ENCODE peak calls at places on chromosome 9, in eight cellular contexts. T is stomach, J is thyroid gland, K is HFFc6, Q is cardiac muscle cell, P is upper lobe of left lung, O is brain microvascular endothelial cell, U is heart right ventricle. C is an unnamed sample.

GRCh38 chr9:69812068-69813000 is 8.3 kb upstream of the CFAP95 start:
- DNase-seq in T (no peak), J (no peak), K (no peak), Q (no peak), P (no peak), O (no peak), U (no peak), C (no peak)

GRCh38 chr9:96419691-96419969 is 1.5 kb upstream of the ZNF367 start:
- DNase-seq in T (no peak), J (no peak), K (no peak), Q (no peak), P (no peak), O (no peak), U (no peak), C (no peak)

GRCh38 chr9:24041294-24041693 is 215.3 kb upstream of the ELAVL2 start:
- DNase-seq in T (no peak), J (no peak), K (no peak), Q (no peak), P (no peak), O (no peak), U (no peak), C (no peak)

GRCh38 chr9:120965344-120966004 is 38.9 kb upstream of the TRAF1 start:
- DNase-seq in T (no peak), J (peak), K (no peak), Q (peak), P (no peak), O (no peak), U (no peak), C (no peak)

GRCh38 chr9:96071245-96072124 is 196.0 kb downstream of the ERCC6L2 start:
- DNase-seq in T (no peak), J (peak), K (peak), Q (peak), P (no peak), O (peak), U (no peak), C (no peak)

GRCh38 chr9:24516463-24516862 is 29.2 kb downstream of the IZUMO3 start:
- DNase-seq in T (no peak), J (no peak), K (no peak), Q (no peak), P (no peak), O (no peak), U (no peak), C (no peak)

GRCh38 chr9:128146591-128147120 is 2.6 kb upstream of the LCN2 start:
- DNase-seq in T (no peak), J (no peak), K (no peak), Q (no peak), P (no peak), O (no peak), U (no peak), C (no peak)

GRCh38 chr9:123482295-123482970 is 126.4 kb downstream of the CRB2 start:
- DNase-seq in T (no peak), J (no peak), K (no peak), Q (no peak), P (no peak), O (no peak), U (no peak), C (no peak)

GRCh38 chr9:131270171-131271015 is 5.9 kb downstream of the FAM78A start:
- DNase-seq in T (peak), J (peak), K (no peak), Q (no peak), P (peak), O (no peak), U (peak), C (no peak)

GRCh38 chr9:87878930-87879603 is 3.6 kb upstream of the SPATA31E1 start:
- DNase-seq in T (no peak), J (no peak), K (peak), Q (no peak), P (no peak), O (peak), U (no peak), C (no peak)

GRCh38 chr9:130943780-130944179 is 4.7 kb upstream of the FIBCD1 start:
- DNase-seq in T (no peak), J (no peak), K (no peak), Q (no peak), P (no peak), O (no peak), U (no peak), C (no peak)

GRCh38 chr9:110429453-110429852 is 91.8 kb upstream of the TXNDC8 start:
- DNase-seq in T (no peak), J (no peak), K (no peak), Q (no peak), P (no peak), O (no peak), U (no peak), C (no peak)
- TF ChIP-seq CTCF in T (no peak), J (no peak), K (peak), Q (peak), P (no peak), O (peak), U (no peak), C (no peak)

DNA sequence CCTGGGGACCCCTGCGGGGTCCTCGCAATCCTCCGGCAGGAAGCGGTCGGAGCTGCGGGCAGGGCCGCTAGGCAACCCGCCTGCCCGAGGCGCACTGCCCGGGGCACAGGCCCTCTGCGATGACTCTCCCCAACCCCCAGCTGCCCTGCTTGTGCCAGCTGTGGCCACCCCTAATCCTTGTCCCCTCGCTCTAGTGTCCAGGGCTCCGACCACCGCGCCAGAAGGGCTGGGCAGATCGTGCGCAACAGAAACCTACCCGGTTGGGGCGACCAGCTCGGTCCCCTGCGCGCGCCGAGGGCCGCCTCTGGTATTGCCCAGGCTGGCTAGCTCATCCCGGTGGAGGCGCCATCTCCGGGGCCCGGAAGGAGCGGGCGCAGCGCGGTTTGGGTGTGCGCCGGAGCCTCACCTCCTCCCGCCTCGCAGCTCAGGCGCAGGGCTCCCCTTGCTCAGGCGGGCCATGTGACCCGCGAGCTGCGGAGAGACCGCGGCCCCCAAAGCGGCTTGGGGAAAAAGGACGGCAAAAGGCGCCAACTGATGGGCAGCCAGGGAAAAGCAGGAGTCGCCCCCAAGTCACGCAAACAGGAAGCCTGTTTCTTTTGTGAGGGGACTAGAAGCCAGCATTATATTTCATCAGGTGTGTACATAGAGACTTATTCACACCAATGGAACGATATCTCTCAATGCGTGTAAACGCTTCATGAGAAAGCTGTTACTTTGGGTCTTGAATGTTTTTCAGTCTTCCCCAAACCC is 46.8 kb upstream of the RNF20 start:
- DNase-seq in T (peak), J (peak), K (peak), Q (peak), P (peak), O (no peak), U (peak), C (no peak)
- TF ChIP-seq CTCF in T (no peak), J (no peak), K (peak), Q (peak), P (no peak), O (peak), U (peak), C (no peak)

GRCh38 chr9:72844440-72844768 is 108.4 kb downstream of the ALDH1A1 start:
- DNase-seq in T (no peak), J (no peak), K (no peak), Q (no peak), P (no peak), O (no peak), U (no peak), C (no peak)

GRCh38 chr9:72839140-72839539 is 113.7 kb downstream of the ALDH1A1 start:
- DNase-seq in T (no peak), J (no peak), K (no peak), Q (no peak), P (no peak), O (no peak), U (no peak), C (no peak)

GRCh38 chr9:72843525-72844439 is 109.1 kb downstream of the ALDH1A1 start:
- DNase-seq in T (no peak), J (no peak), K (no peak), Q (no peak), P (no peak), O (no peak), U (no peak), C (no peak)
- TF ChIP-seq CTCF in T (no peak), J (no peak), K (peak), Q (peak), P (no peak), O (peak), U (no peak), C (no peak)

DNA sequence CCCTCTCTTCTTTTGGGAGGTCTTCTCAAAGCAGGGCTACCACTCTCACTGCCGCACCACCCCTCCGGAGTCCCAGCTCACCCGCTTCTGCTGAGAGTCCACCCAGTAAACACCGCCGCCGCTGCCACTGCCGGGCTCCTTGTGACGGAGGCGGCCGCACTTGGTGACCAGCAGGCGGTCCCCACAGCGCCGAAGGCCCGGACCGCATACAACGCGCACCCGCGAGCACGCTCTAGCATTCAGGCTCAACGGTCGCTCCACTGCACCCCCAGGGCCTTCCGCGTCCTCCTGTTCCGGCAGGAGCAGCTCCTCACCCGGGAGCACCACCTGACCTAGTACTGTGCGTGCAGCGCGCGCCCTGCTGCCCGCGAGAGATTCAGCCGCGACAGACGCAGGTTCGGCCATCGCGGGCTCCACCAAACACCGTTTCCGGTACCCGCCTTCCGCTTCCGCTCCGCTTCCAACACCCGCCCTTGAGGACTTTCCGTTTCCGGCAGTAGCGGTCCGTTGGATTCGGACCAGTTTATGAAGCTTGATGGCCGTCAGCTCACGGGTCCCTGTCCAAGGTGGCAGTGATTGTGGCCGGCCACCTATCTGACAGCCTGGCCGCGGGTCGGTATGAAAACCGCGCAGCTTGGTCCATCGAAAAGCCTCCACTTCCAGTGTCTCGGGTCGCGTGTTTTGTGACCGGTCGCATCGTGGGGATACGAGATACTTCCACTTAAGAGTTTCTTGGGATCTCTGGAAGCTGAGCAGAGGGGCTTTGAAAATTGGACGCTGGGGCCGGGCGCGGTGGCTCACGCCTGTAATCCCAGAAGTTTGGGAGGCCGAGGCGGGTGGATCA is at the start of gene EXOSC3:
- DNase-seq in T (peak), J (peak), K (peak), Q (peak), P (peak), O (peak), U (peak), C (peak)
- TF ChIP-seq CTCF in T (no peak), J (no peak), K (peak), Q (no peak), P (peak), O (peak), U (no peak), C (no peak)

GRCh38 chr9:32587901-32588300 is 14.9 kb upstream of the NDUFB6 start:
- DNase-seq in T (no peak), J (no peak), K (no peak), Q (no peak), P (no peak), O (no peak), U (no peak), C (no peak)
- TF ChIP-seq CTCF in T (no peak), J (no peak), K (peak), Q (no peak), P (no peak), O (no peak), U (no peak), C (no peak)

GRCh38 chr9:108671156-108671555 is 184.6 kb downstream of the ACTL7B start:
- DNase-seq in T (no peak), J (no peak), K (no peak), Q (no peak), P (no peak), O (peak), U (no peak), C (no peak)
- TF ChIP-seq CTCF in T (no peak), J (no peak), K (peak), Q (peak), P (no peak), O (peak), U (peak), C (no peak)

DNA sequence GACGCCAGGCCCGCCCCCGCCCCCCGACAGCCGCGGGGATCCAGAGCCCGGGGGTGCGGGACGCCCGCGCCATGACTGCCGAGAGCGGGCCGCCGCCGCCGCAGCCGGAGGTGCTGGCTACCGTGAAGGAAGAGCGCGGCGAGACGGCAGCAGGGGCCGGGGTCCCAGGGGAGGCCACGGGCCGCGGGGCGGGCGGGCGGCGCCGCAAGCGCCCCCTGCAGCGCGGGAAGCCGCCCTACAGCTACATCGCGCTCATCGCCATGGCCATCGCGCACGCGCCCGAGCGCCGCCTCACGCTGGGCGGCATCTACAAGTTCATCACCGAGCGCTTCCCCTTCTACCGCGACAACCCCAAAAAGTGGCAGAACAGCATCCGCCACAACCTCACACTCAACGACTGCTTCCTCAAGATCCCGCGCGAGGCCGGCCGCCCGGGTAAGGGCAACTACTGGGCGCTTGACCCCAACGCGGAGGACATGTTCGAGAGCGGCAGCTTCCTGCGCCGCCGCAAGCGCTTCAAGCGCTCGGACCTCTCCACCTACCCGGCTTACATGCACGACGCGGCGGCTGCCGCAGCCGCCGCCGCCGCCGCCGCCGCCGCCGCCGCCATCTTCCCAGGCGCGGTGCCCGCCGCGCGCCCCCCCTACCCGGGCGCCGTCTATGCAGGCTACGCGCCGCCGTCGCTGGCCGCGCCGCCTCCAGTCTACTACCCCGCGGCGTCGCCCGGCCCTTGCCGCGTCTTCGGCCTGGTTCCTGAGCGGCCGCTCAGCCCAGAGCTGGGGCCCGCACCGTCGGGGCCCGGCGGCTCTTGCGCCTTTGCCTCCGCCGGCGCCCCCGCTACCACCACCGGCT is 1.0 kb downstream of the FOXE1 start:
- DNase-seq in T (no peak), J (peak), K (peak), Q (peak), P (no peak), O (no peak), U (no peak), C (no peak)
- TF ChIP-seq CTCF in T (no peak), J (peak), K (peak), Q (no peak), P (peak), O (peak), U (no peak), C (no peak)

GRCh38 chr9:117723986-117724654 is 19.9 kb downstream of the TLR4 start:
- DNase-seq in T (no peak), J (no peak), K (no peak), Q (no peak), P (no peak), O (no peak), U (no peak), C (no peak)
- TF ChIP-seq CTCF in T (no peak), J (no peak), K (no peak), Q (no peak), P (no peak), O (no peak), U (no peak), C (no peak)

GRCh38 chr9:76390656-76391055 is 3.6 kb downstream of the RFK start:
- DNase-seq in T (no peak), J (no peak), K (no peak), Q (no peak), P (no peak), O (no peak), U (no peak), C (no peak)
- TF ChIP-seq CTCF in T (no peak), J (no peak), K (no peak), Q (no peak), P (no peak), O (no peak), U (no peak), C (no peak)

C was measured in natural killer cell.